ENCODE peak calls at places on chromosomes 4 and X, in four cellular contexts. One of them, this sample, is unnamed.

GRCh38 chr4:138696771-138697170 is 318.8 kb upstream of the NOCT start:
- DNase-seq in CD8-positive, alpha-beta memory T cell: no peak
- DNase-seq in sciatic nerve: no peak
- DNase-seq in colonic mucosa: no peak
- DNase-seq in this sample: no peak

GRCh38 chr4:150131581-150132228 is 53.5 kb downstream of the DCLK2 start:
- DNase-seq in colonic mucosa: no peak
- DNase-seq in CD8-positive, alpha-beta memory T cell: no peak
- DNase-seq in sciatic nerve: no peak
- DNase-seq in this sample: no peak

GRCh38 chr4:10183462-10183861 is 66.9 kb upstream of the WDR1 start:
- DNase-seq in CD8-positive, alpha-beta memory T cell: no peak
- DNase-seq in sciatic nerve: no peak
- DNase-seq in colonic mucosa: no peak
- DNase-seq in this sample: no peak

GRCh38 chr4:89311433-89311832 is 3.8 kb upstream of the GPRIN3 start:
- DNase-seq in sciatic nerve: no peak
- DNase-seq in CD8-positive, alpha-beta memory T cell: no peak
- DNase-seq in colonic mucosa: no peak
- DNase-seq in this sample: no peak

GRCh38 chrX:16712116-16712824 is at the start of gene CTPS2:
- DNase-seq in sciatic nerve: peak
- DNase-seq in CD8-positive, alpha-beta memory T cell: peak
- DNase-seq in colonic mucosa: peak
- DNase-seq in this sample: peak

GRCh38 chr4:90474484-90474883 is 347.3 kb downstream of the CCSER1 start:
- DNase-seq in sciatic nerve: no peak
- DNase-seq in colonic mucosa: no peak
- DNase-seq in CD8-positive, alpha-beta memory T cell: no peak
- DNase-seq in this sample: no peak

GRCh38 chr4:113872426-113873260 is 106.8 kb downstream of the ARSJ start:
- DNase-seq in colonic mucosa: no peak
- DNase-seq in sciatic nerve: no peak
- DNase-seq in CD8-positive, alpha-beta memory T cell: no peak
- DNase-seq in this sample: no peak

GRCh38 chrX:23434356-23434884 is 99.8 kb downstream of the PTCHD1 start:
- DNase-seq in CD8-positive, alpha-beta memory T cell: no peak
- DNase-seq in sciatic nerve: peak
- DNase-seq in colonic mucosa: peak
- DNase-seq in this sample: peak

GRCh38 chr4:75432683-75433082 is 81.5 kb downstream of the RCHY1 start:
- DNase-seq in colonic mucosa: no peak
- DNase-seq in sciatic nerve: no peak
- DNase-seq in CD8-positive, alpha-beta memory T cell: no peak
- DNase-seq in this sample: no peak

GRCh38 chr4:126038492-126039236 is 723.9 kb downstream of the FAT4 start:
- DNase-seq in sciatic nerve: no peak
- DNase-seq in CD8-positive, alpha-beta memory T cell: no peak
- DNase-seq in colonic mucosa: no peak
- DNase-seq in this sample: no peak

GRCh38 chr4:98433608-98434198 is 172.5 kb downstream of the RAP1GDS1 start:
- DNase-seq in sciatic nerve: no peak
- DNase-seq in CD8-positive, alpha-beta memory T cell: no peak
- DNase-seq in colonic mucosa: no peak
- DNase-seq in this sample: no peak

GRCh38 chr4:3644849-3645627 is 112.8 kb upstream of the LRPAP1 start:
- DNase-seq in CD8-positive, alpha-beta memory T cell: no peak
- DNase-seq in colonic mucosa: no peak
- DNase-seq in sciatic nerve: no peak
- DNase-seq in this sample: no peak

GRCh38 chrX:69387559-69388487 is 116.3 kb upstream of the NALF2 start:
- DNase-seq in sciatic nerve: peak
- DNase-seq in colonic mucosa: peak
- DNase-seq in CD8-positive, alpha-beta memory T cell: peak
- DNase-seq in this sample: peak

GRCh38 chrX:150502979-150503897 is 65.2 kb upstream of the MTM1 start:
- DNase-seq in CD8-positive, alpha-beta memory T cell: no peak
- DNase-seq in colonic mucosa: no peak
- DNase-seq in sciatic nerve: no peak
- DNase-seq in this sample: no peak

GRCh38 chrX:7654316-7654715 is 188.7 kb upstream of the VCX start:
- DNase-seq in CD8-positive, alpha-beta memory T cell: no peak
- DNase-seq in sciatic nerve: no peak
- DNase-seq in colonic mucosa: no peak
- DNase-seq in this sample: no peak

GRCh38 chrX:47148946-47149345 is 3.9 kb downstream of the RBM10 start:
- DNase-seq in CD8-positive, alpha-beta memory T cell: no peak
- DNase-seq in sciatic nerve: no peak
- DNase-seq in colonic mucosa: no peak
- DNase-seq in this sample: no peak

GRCh38 chr4:126106658-126107057 is 791.9 kb downstream of the FAT4 start:
- DNase-seq in sciatic nerve: no peak
- DNase-seq in colonic mucosa: no peak
- DNase-seq in CD8-positive, alpha-beta memory T cell: no peak
- DNase-seq in this sample: no peak

GRCh38 chr4:133759428-133759827 is 442.2 kb downstream of the PABPC4L start:
- DNase-seq in sciatic nerve: no peak
- DNase-seq in colonic mucosa: no peak
- DNase-seq in CD8-positive, alpha-beta memory T cell: no peak
- DNase-seq in this sample: no peak

GRCh38 chrX:769796-770195 is 139.2 kb downstream of the SHOX start:
- DNase-seq in CD8-positive, alpha-beta memory T cell: no peak
- DNase-seq in sciatic nerve: no peak
- DNase-seq in colonic mucosa: no peak
- DNase-seq in this sample: no peak

GRCh38 chr4:123811763-123812390 is 415.3 kb downstream of the SPRY1 start:
- DNase-seq in sciatic nerve: no peak
- DNase-seq in CD8-positive, alpha-beta memory T cell: no peak
- DNase-seq in colonic mucosa: no peak
- DNase-seq in this sample: no peak

GRCh38 chrX:2697741-2698294 is 6.7 kb downstream of the CD99 start:
- DNase-seq in colonic mucosa: no peak
- DNase-seq in sciatic nerve: no peak
- DNase-seq in CD8-positive, alpha-beta memory T cell: peak
- DNase-seq in this sample: no peak

GRCh38 chr4:7169134-7169533 is 23.2 kb upstream of the SORCS2 start:
- DNase-seq in sciatic nerve: peak
- DNase-seq in colonic mucosa: no peak
- DNase-seq in CD8-positive, alpha-beta memory T cell: no peak
- DNase-seq in this sample: peak

GRCh38 chrX:3263681-3264126 is 82.7 kb downstream of the MXRA5 start:
- DNase-seq in CD8-positive, alpha-beta memory T cell: no peak
- DNase-seq in sciatic nerve: no peak
- DNase-seq in colonic mucosa: no peak
- DNase-seq in this sample: no peak

GRCh38 chr4:38846015-38846414 is 10.6 kb downstream of the TLR6 start:
- DNase-seq in CD8-positive, alpha-beta memory T cell: no peak
- DNase-seq in sciatic nerve: no peak
- DNase-seq in colonic mucosa: no peak
- DNase-seq in this sample: no peak

GRCh38 chr4:8473920-8474590 is 33.5 kb downstream of the TRMT44 start:
- DNase-seq in CD8-positive, alpha-beta memory T cell: no peak
- DNase-seq in colonic mucosa: no peak
- DNase-seq in sciatic nerve: no peak
- DNase-seq in this sample: peak

GRCh38 chrX:35773958-35774564 is 24.1 kb upstream of the MAGEB16 start:
- DNase-seq in CD8-positive, alpha-beta memory T cell: no peak
- DNase-seq in sciatic nerve: no peak
- DNase-seq in colonic mucosa: no peak
- DNase-seq in this sample: no peak

GRCh38 chr4:24262084-24262483 is 322.3 kb downstream of the DHX15 start:
- DNase-seq in colonic mucosa: no peak
- DNase-seq in CD8-positive, alpha-beta memory T cell: no peak
- DNase-seq in sciatic nerve: no peak
- DNase-seq in this sample: no peak

GRCh38 chrX:63743596-63743995 is 41.4 kb downstream of the ARHGEF9 start:
- DNase-seq in colonic mucosa: no peak
- DNase-seq in CD8-positive, alpha-beta memory T cell: no peak
- DNase-seq in sciatic nerve: no peak
- DNase-seq in this sample: no peak

GRCh38 chr4:24666316-24666715 is 82.0 kb upstream of the DHX15 start:
- DNase-seq in sciatic nerve: no peak
- DNase-seq in CD8-positive, alpha-beta memory T cell: no peak
- DNase-seq in colonic mucosa: no peak
- DNase-seq in this sample: no peak

GRCh38 chrX:40755291-40756249 is 20.2 kb upstream of the MED14 start:
- DNase-seq in CD8-positive, alpha-beta memory T cell: no peak
- DNase-seq in sciatic nerve: no peak
- DNase-seq in colonic mucosa: no peak
- DNase-seq in this sample: no peak

GRCh38 chr4:102981005-102981404 is 38.5 kb downstream of the SLC9B1 start:
- DNase-seq in colonic mucosa: no peak
- DNase-seq in sciatic nerve: no peak
- DNase-seq in CD8-positive, alpha-beta memory T cell: no peak
- DNase-seq in this sample: no peak

GRCh38 chr4:84146300-84146942 is 352.7 kb downstream of the NKX6-1 start:
- DNase-seq in sciatic nerve: no peak
- DNase-seq in colonic mucosa: no peak
- DNase-seq in CD8-positive, alpha-beta memory T cell: no peak
- DNase-seq in this sample: no peak

GRCh38 chrX:155888139-155888538 is 7.0 kb downstream of the VAMP7 start:
- DNase-seq in CD8-positive, alpha-beta memory T cell: no peak
- DNase-seq in colonic mucosa: no peak
- DNase-seq in sciatic nerve: no peak
- DNase-seq in this sample: no peak

GRCh38 chr4:143506031-143506430 is 7.5 kb upstream of the SMARCA5 start:
- DNase-seq in CD8-positive, alpha-beta memory T cell: no peak
- DNase-seq in sciatic nerve: no peak
- DNase-seq in colonic mucosa: no peak
- DNase-seq in this sample: no peak

GRCh38 chrX:118496763-118497079 is 1.1 kb downstream of the DOCK11 start:
- DNase-seq in colonic mucosa: no peak
- DNase-seq in sciatic nerve: no peak
- DNase-seq in CD8-positive, alpha-beta memory T cell: no peak
- DNase-seq in this sample: no peak

GRCh38 chr4:184163813-184164212 is 53.9 kb downstream of the ENPP6 start:
- DNase-seq in colonic mucosa: peak
- DNase-seq in CD8-positive, alpha-beta memory T cell: no peak
- DNase-seq in sciatic nerve: no peak
- DNase-seq in this sample: no peak

GRCh38 chr4:80266902-80267380 is 477 bp downstream of the FGF5 start:
- DNase-seq in sciatic nerve: no peak
- DNase-seq in CD8-positive, alpha-beta memory T cell: no peak
- DNase-seq in colonic mucosa: no peak
- DNase-seq in this sample: no peak

GRCh38 chrX:44061940-44062339 is 88.8 kb upstream of the NDP start:
- DNase-seq in CD8-positive, alpha-beta memory T cell: no peak
- DNase-seq in colonic mucosa: no peak
- DNase-seq in sciatic nerve: no peak
- DNase-seq in this sample: no peak

GRCh38 chr4:53767503-53767902 is 176.2 kb upstream of the LNX1 start:
- DNase-seq in CD8-positive, alpha-beta memory T cell: no peak
- DNase-seq in sciatic nerve: no peak
- DNase-seq in colonic mucosa: no peak
- DNase-seq in this sample: no peak